ENCODE peak calls at places on chromosomes 3 and 15, in five cellular contexts. H, A, E, O and B are unnamed samples.

GRCh38 chr3:194184265-194184751 is 48.4 kb downstream of the HES1 start:
- ATAC-seq in H (no peak), A (no peak), E (no peak), O (no peak), B (no peak)

GRCh38 chr3:148648685-148649352 is 48.9 kb upstream of the AGTR1 start:
- ATAC-seq in H (no peak), A (no peak), E (peak; percentile 72), O (no peak), B (no peak)

GRCh38 chr3:72345980-72346379 is 502.3 kb downstream of the SHQ1 start:
- ATAC-seq in H (no peak), A (no peak), E (no peak), O (peak; percentile 79), B (no peak)

GRCh38 chr3:55595420-55595819 is 108.3 kb upstream of the WNT5A start:
- ATAC-seq in H (no peak), A (no peak), E (no peak), O (no peak), B (no peak)

GRCh38 chr15:99343836-99344551 is 92.7 kb downstream of the LRRC28 start:
- ATAC-seq in H (peak; percentile 89), A (peak; percentile 80), E (peak; percentile 91), O (peak; percentile 63), B (no peak)

GRCh38 chr15:88647362-88648105 is 8.7 kb downstream of the ISG20 start:
- ATAC-seq in H (no peak), A (peak; percentile 16), E (no peak), O (no peak), B (no peak)

GRCh38 chr3:71421820-71422566 is 161.5 kb downstream of the FOXP1 start:
- ATAC-seq in H (no peak), A (peak; percentile 93), E (no peak), O (no peak), B (no peak)

GRCh38 chr3:98545940-98546339 is 14.2 kb downstream of the GPR15 start:
- ATAC-seq in H (no peak), A (peak; percentile 49), E (no peak), O (no peak), B (no peak)

GRCh38 chr3:139935866-139936817 is 1.2 kb downstream of the CLSTN2 start:
- ATAC-seq in H (peak; percentile 24), A (no peak), E (no peak), O (peak; percentile 23), B (peak; percentile 29)

GRCh38 chr3:120418866-120419490 is 31.8 kb downstream of the FSTL1 start:
- ATAC-seq in H (peak; percentile 62), A (peak; percentile 79), E (peak; percentile 75), O (peak; percentile 91), B (no peak)

GRCh38 chr15:79434361-79434760 is 2.2 kb downstream of the MINAR1 start:
- ATAC-seq in H (no peak), A (no peak), E (no peak), O (no peak), B (no peak)

GRCh38 chr15:79432345-79433311 is 492 bp downstream of the MINAR1 start:
- ATAC-seq in H (no peak), A (no peak), E (peak; percentile 64), O (peak; percentile 56), B (no peak)

GRCh38 chr15:79430901-79431635 is 1.1 kb upstream of the MINAR1 start:
- ATAC-seq in H (no peak), A (no peak), E (no peak), O (no peak), B (no peak)

GRCh38 chr15:79433610-79434009 is 1.5 kb downstream of the MINAR1 start:
- ATAC-seq in H (no peak), A (peak; percentile 40), E (peak; percentile 40), O (peak; percentile 55), B (no peak)

DNA sequence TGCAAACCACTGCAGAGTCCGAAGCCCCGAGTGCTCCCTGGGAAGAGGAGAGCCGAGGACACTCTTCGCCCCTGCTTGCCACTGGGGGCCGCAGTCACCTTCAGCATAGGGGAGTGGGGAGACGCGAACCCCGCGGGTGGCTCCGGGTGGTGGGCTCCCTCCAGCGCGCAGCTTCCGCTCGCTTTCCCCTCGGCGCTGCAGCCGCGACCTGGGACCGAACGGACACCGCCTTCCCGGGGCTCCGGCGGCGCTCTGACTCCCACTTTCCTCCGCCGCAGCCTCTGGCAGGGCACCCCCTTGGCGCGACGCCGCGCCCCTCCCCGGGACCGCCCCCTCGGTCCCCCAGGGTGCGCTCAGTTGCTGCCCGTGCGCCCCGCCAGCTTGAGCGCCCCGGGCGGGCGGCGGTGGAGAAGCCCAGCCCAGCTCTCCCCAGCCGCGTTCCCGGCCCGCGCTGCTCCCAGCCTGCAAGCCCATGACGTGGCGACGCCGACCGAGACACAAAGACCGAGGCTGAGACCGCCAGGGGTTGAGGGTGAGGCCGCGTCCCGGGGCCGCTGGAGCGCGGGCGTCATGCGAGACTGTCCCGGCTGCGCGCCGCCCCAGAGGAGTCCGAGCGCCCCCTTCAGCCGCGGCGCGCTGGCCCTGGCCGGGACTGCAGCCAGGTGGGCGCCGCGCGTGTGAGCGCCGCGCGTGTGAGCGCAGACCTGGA is at the start of gene MINAR1:
- ATAC-seq in H (peak; percentile 75), A (peak; percentile 42), E (peak; percentile 91), O (peak; percentile 88), B (peak; percentile 39)
- TF ChIP-seq POLR2A in H (no peak), A (no peak), E (no peak), O (no peak), B (no peak)

GRCh38 chr15:90934949-90935751 is at the start of gene UNC45A:
- ATAC-seq in H (peak; percentile 89), A (peak; percentile 80), E (peak; percentile 81), O (peak; percentile 76), B (peak; percentile 89)
- TF ChIP-seq POLR2A in H (peak; percentile 67), A (peak; percentile 75), E (peak; percentile 66), O (peak; percentile 54), B (peak; percentile 17)

DNA sequence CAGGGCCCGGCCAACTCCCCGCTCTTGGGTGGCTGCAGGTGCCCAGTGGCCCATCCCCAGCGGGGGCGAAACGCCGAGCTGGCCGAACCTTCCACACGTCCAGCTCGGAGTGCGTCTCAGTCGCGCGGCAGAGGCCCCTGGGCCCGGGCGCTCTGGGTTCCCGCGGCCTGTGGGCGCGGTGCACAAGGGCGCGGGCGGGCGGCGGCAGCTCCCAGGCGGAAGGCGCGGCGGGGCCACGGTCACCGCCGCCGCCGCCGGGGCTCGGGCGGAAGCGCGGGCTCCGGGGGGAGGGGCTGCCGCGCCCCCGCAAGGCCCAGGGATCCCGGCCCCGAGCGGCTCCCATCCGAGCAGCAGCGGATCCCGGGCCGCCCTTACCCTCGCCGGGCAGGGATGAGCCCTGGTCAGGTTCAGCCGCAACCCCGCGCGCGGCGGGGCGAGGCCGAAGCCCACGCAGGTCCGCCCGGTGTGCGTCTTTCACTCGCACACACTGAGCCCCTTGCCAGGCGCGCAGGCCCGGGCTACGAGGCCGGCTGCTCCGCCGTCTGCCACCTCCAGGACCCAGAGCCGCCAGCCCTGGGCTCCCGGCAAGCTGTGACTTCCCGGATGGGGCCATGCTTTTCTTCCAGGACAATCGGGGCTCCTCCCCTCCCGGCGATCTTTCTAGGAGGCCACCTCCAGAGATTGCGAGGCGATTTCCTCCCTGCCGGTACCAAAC is 54.2 kb downstream of the CCDC54 start:
- ATAC-seq in H (peak; percentile 84), A (peak; percentile 77), E (peak; percentile 81), O (peak; percentile 77), B (peak; percentile 75)
- TF ChIP-seq POLR2A in H (peak; percentile 53), A (peak; percentile 45), E (peak; percentile 86), O (no peak), B (peak; percentile 55)

DNA sequence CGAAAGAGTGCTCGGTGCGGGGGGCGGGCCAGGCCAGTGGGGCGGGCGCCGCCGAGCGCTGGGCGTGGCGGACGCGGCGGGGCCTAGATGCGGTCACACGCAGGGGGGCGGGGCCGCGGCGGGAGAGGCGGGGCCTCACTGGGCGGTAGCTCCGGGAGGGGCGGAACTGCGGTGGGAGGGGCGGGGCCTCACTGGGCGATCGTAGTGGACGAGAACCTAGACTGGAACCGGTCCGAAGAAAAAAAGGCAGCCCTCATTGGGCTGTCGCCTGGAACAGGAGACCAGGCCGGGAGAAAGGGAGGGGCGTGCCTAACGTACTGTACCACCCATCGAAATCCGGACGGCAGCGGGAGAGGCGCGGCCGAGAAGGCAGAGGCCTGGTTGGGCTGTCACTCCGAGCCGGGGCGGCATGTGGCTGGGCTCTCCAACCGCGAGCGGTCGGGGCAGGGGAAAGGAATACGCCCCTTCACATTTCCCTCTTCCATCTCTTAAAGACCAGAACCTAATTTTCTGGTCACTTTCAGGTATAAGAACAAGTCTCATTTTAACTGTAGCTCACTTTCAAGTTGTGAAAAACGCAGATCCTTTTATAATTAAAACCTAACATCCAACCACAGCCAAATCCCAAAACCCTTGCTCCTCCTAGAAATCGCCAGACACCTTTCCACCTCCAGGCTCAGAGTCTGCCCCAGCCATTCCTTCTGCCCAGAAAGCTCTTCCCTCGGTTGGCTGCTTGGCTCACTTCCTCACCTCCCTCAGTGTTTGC is at the start of gene ANO10:
- ATAC-seq in H (peak; percentile 99), A (peak; percentile 96), E (peak; percentile 99), O (peak; percentile 98), B (peak; percentile 99)
- TF ChIP-seq POLR2A in H (peak; percentile 86), A (no peak), E (peak; percentile 52), O (peak; percentile 40), B (no peak)

GRCh38 chr3:54185740-54186139 is 63.4 kb downstream of the CACNA2D3 start:
- ATAC-seq in H (no peak), A (no peak), E (no peak), O (no peak), B (no peak)

GRCh38 chr3:54176106-54176505 is 53.8 kb downstream of the CACNA2D3 start:
- ATAC-seq in H (no peak), A (no peak), E (no peak), O (no peak), B (no peak)

GRCh38 chr3:54180926-54181325 is 58.6 kb downstream of the CACNA2D3 start:
- ATAC-seq in H (no peak), A (no peak), E (no peak), O (no peak), B (no peak)
- TF ChIP-seq POLR2A in H (no peak), A (no peak), E (no peak), O (no peak), B (no peak)

GRCh38 chr3:84905556-84905920 is 53.3 kb upstream of the CADM2 start:
- ATAC-seq in H (no peak), A (no peak), E (no peak), O (peak; percentile 38), B (no peak)
- TF ChIP-seq POLR2A in H (no peak), A (no peak), E (no peak), O (no peak), B (no peak)

DNA sequence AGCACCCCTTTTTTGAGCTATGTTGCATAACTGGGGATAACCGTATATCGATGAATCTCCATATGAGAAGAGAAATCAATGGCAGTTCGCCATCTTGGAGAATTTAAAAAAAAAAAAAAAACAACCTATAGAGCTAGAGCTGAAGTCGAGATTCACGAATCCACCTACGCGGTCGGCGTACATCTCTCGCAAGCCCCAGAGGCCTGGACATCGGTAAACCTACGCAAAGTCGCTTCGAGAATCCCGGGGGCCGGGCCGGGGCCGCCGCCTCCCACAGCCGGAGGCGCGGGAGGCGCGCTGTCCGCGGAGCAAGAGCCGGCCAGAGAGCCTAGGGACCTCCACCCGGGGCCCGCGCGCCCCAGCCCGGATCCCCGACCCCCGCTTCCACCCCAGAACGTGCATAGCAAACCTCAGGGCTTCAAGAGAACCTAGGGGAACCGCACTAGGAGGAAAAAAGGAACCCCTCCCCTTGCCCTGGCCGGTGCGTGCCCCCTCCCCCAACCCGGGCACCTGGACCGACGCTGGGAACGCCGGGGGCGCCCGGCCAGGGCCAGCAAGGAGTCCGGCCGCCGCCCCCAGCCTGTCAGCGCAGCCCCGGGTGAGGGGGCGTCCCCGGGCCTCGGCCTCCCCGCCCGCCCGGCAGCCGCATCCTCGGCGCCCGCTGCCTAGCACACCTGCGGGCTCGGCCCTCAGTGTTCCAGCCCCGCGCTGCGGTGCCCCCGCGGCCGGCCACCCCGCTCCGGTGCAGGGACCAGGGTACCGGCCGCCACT is 565 bp downstream of the PFN2 start:
- ATAC-seq in H (peak; percentile 70), A (peak; percentile 82), E (peak; percentile 73), O (peak; percentile 67), B (peak; percentile 75)
- TF ChIP-seq POLR2A in H (no peak), A (no peak), E (no peak), O (peak; percentile 59), B (no peak)